ENCODE peak calls at places on chromosomes 13 and 19, in ten cellular contexts. E is upper lobe of left lung, L is breast epithelium, S is tibial nerve, I is adrenal gland, T is testis, P is right lobe of liver, A is uterus, N is A549, C is GM12891. D is an unnamed sample.

GRCh38 chr19:19606021-19606420 is 12.5 kb downstream of the PBX4 start:
- DNase-seq in C (no peak), N (peak), L (no peak), T (no peak), A (no peak), S (no peak), P (no peak), I (no peak), E (no peak), D (no peak)

GRCh38 chr13:36839981-36840380 is 21.0 kb downstream of the RFXAP start:
- DNase-seq in E (no peak), C (no peak), A (no peak), S (no peak), N (no peak), T (no peak), I (no peak), L (no peak), P (no peak), D (no peak)

GRCh38 chr13:84870190-84870589 is 929.0 kb downstream of the SLITRK6 start:
- DNase-seq in A (no peak), S (no peak), L (no peak), C (no peak), E (no peak), N (peak), T (no peak), I (no peak), P (no peak), D (no peak)

GRCh38 chr13:110230661-110231347 is 76.2 kb downstream of the COL4A1 start:
- DNase-seq in N (no peak), A (no peak), E (no peak), L (no peak), I (no peak), S (no peak), C (no peak), P (no peak), T (no peak), D (no peak)

GRCh38 chr13:45119469-45119989 is 781 bp upstream of the GTF2F2 start:
- DNase-seq in S (no peak), T (peak), N (no peak), A (no peak), C (no peak), I (peak), P (no peak), E (no peak), L (no peak), D (peak)

GRCh38 chr19:48819366-48819816 is 8.6 kb upstream of the BCAT2 start:
- DNase-seq in L (peak), E (peak), C (no peak), I (peak), T (peak), S (peak), P (peak), A (peak), N (peak), D (peak)

GRCh38 chr13:75327132-75327505 is 154.8 kb downstream of the TBC1D4 start:
- DNase-seq in C (no peak), A (no peak), S (no peak), E (no peak), T (no peak), N (no peak), L (no peak), P (no peak), I (no peak), D (no peak)

GRCh38 chr19:52494518-52494917 is 33.0 kb upstream of the ZNF808 start:
- DNase-seq in T (no peak), C (no peak), E (no peak), N (no peak), P (no peak), A (no peak), L (no peak), S (no peak), I (no peak), D (peak)

GRCh38 chr19:7494416-7495098 is 5.7 kb upstream of the PEX11G start:
- DNase-seq in T (peak), S (no peak), P (peak), I (peak), A (no peak), L (peak), C (no peak), E (no peak), N (no peak), D (no peak)

GRCh38 chr13:106101201-106101600 is 434.3 kb downstream of the EFNB2 start:
- DNase-seq in I (no peak), E (no peak), P (no peak), C (no peak), L (no peak), N (no peak), A (no peak), T (no peak), S (no peak), D (no peak)

GRCh38 chr19:29574518-29574917 is 31.6 kb upstream of the POP4 start:
- DNase-seq in S (no peak), E (no peak), N (no peak), L (no peak), C (no peak), I (no peak), P (no peak), A (no peak), T (no peak), D (no peak)

GRCh38 chr19:3507371-3508120 is 1.4 kb downstream of the FZR1 start:
- DNase-seq in L (peak), T (peak), C (no peak), E (peak), S (no peak), N (no peak), P (peak), I (peak), A (peak), D (no peak)
- TF ChIP-seq POLR2A in L (no peak), T (no peak), C (no peak), E (no peak), S (no peak), N (no peak), P (no peak), I (no peak), A (no peak), D (no peak)

GRCh38 chr19:47095707-47096704 is 17.6 kb downstream of the ZC3H4 start:
- DNase-seq in L (peak), S (no peak), C (no peak), I (no peak), E (peak), P (peak), N (peak), T (peak), A (no peak), D (no peak)

GRCh38 chr19:47093254-47093653 is 20.3 kb downstream of the ZC3H4 start:
- DNase-seq in N (no peak), P (no peak), I (no peak), A (no peak), S (no peak), T (no peak), E (no peak), C (no peak), L (no peak), D (no peak)

GRCh38 chr19:47096721-47097120 is 16.9 kb downstream of the ZC3H4 start:
- DNase-seq in C (no peak), N (no peak), E (no peak), I (no peak), P (no peak), T (no peak), L (peak), A (no peak), S (no peak), D (no peak)

GRCh38 chr19:47093841-47094240 is 19.7 kb downstream of the ZC3H4 start:
- DNase-seq in N (no peak), S (no peak), T (no peak), C (no peak), P (no peak), I (no peak), L (no peak), E (no peak), A (no peak), D (no peak)

DNA sequence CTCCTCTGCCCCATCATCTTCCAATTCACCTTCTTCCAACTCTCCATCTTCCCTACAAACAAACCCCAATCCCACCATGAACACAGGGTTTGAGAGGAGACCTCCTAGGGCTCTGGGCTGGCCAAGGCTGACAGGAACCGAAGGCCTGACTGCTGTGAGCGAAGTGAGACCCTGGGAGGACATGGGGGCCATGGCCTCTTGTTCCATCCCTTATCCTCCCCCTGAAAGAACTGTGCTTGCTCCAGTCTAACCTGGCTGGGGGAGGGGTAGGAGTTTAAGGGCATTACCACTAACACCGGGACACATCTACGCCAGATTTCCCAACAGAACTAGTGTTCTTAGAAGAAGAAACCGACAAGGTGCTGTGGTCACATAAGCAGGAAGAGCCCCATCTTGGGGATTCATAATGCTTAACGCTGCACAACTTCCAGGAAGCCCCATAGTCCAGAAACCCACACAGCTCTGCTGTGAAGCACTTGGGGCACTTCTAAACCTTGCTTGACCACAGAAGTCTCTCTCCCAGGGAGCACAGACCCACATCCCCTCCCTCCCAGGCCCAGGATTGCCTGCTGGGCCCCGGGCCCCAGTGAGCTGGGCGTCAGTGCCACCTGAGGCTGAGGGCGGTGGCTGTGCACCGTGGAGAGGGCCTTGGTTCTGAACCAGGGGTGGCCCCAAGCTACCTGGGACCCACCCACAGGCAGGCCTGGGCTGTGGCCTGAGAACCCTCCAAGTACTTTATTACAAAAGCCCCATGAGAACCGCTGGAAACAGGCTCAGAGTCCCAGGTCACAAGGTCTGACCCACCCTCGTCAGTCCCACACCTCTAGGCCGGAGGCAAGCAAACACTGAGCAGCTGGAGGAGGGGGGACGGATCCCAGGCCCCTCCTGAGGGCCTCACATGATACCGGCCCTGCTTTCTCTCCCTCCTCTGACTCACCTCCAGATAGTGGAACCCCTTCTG is 18.7 kb downstream of the ZC3H4 start:
- DNase-seq in P (no peak), T (no peak), L (no peak), S (no peak), C (no peak), I (no peak), N (no peak), E (peak), A (no peak), D (no peak)
- TF ChIP-seq POLR2A in P (no peak), T (no peak), L (no peak), S (no peak), C (no peak), I (no peak), N (no peak), E (no peak), A (no peak), D (no peak)

GRCh38 chr13:111973186-111974064 is 93.5 kb upstream of the SOX1 start:
- DNase-seq in I (no peak), S (no peak), E (no peak), T (no peak), C (no peak), P (no peak), A (no peak), N (no peak), L (no peak), D (no peak)

GRCh38 chr13:111972261-111972780 is 94.6 kb upstream of the SOX1 start:
- DNase-seq in S (no peak), A (no peak), C (no peak), L (no peak), N (no peak), P (no peak), I (no peak), E (no peak), T (no peak), D (no peak)

GRCh38 chr13:111969551-111970135 is 97.3 kb upstream of the SOX1 start:
- DNase-seq in N (no peak), C (no peak), A (no peak), I (no peak), L (no peak), S (no peak), T (no peak), P (no peak), E (no peak), D (no peak)

GRCh38 chr13:111968611-111969010 is 98.3 kb upstream of the SOX1 start:
- DNase-seq in I (no peak), L (no peak), T (no peak), C (no peak), S (no peak), A (no peak), E (no peak), P (no peak), N (no peak), D (no peak)

GRCh38 chr13:111970501-111971155 is 96.3 kb upstream of the SOX1 start:
- DNase-seq in N (no peak), L (no peak), E (no peak), A (no peak), S (no peak), T (no peak), P (no peak), C (no peak), I (no peak), D (no peak)
- TF ChIP-seq POLR2A in N (no peak), L (no peak), E (no peak), A (no peak), S (no peak), T (no peak), P (no peak), C (no peak), I (no peak), D (no peak)

GRCh38 chr13:19586904-19587634 is 25.7 kb upstream of the TPTE2 start:
- DNase-seq in P (no peak), T (peak), C (peak), E (peak), A (no peak), S (no peak), N (no peak), I (peak), L (no peak), D (no peak)
- TF ChIP-seq POLR2A in P (no peak), T (no peak), C (no peak), E (no peak), A (no peak), S (no peak), N (no peak), I (no peak), L (no peak), D (no peak)

DNA sequence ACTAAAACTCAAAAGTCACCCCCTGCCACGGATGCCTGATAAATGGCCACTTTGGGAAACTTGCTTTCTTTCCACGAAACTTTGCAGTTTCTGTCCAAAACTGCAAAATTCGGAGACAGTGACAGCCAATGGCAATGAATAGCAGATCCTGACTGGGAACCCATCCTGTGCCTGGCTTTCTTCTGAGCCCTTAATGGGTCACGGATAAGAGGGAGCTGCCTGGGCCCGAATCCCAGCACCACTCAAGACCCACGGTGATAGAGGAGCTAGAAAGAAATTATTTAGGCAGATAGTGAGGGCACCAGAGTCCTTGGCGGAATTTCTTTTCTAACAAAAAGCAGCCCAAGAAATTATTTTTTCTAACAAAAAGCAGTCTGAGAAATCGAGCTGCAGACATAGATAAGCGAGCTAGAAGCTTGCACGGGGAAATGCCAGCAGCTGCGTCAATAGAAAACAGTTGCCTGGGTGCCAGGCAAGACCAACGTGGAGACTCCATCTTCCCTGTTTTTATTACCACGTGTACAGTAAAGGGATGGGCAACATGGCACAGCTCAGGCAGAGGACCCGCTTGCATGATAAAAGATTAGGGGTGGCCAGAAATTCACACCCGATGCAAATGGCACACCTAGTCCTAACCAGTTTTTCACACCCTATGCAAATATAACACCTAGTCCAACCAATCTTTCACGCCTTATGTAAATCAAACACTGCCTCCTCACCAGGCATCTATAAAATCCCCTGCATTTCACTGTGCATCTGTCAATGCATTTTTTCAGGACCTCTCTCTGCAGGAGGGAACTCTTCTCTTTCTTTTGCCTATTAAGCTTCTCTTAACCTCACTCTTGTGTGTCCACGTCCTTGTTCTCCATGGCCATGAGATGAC is 7.1 kb upstream of the HSH2D start:
- DNase-seq in T (no peak), E (no peak), L (no peak), C (no peak), N (no peak), A (no peak), S (no peak), P (no peak), I (no peak), D (no peak)
- TF ChIP-seq POLR2A in T (no peak), E (no peak), L (no peak), C (no peak), N (no peak), A (no peak), S (no peak), P (no peak), I (no peak), D (no peak)

DNA sequence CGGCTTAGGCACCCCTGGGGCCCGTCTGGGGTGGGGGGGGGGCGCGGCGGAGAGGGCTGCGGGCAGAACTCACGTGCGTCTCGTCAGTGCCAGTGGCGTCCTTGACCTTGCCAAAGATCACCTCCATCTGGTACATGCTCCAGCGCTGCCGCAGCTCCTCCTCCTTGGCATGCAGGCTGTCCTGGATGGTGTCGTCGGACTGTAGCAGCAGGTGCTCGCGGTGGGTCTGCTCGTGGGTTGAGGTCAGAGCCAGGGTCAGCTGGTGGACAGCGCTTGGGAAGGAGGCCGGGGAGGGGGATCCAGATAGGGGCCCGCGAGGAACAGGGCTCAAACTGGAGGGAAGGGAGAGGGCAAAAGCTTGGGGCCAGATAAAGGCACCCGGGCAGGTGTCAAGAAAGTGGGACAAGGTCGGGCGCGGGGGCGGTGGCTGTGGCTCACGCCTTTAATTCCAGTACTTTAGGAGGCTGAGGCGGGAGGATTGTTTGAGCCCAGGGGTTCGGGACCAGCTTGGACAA is 4.7 kb upstream of the RGL3 start:
- DNase-seq in I (peak), C (no peak), L (no peak), E (no peak), S (no peak), N (no peak), A (no peak), P (no peak), T (no peak), D (no peak)
- TF ChIP-seq POLR2A in I (no peak), C (no peak), L (no peak), E (no peak), S (no peak), N (no peak), A (no peak), P (no peak), T (no peak), D (no peak)

GRCh38 chr19:5896365-5897076 is 7.1 kb downstream of the NDUFA11 start:
- DNase-seq in S (no peak), C (no peak), L (no peak), E (peak), P (no peak), A (no peak), I (no peak), T (no peak), N (no peak), D (no peak)
- TF ChIP-seq POLR2A in S (no peak), C (peak), L (no peak), E (no peak), P (no peak), A (no peak), I (no peak), T (no peak), N (no peak), D (no peak)

GRCh38 chr19:680287-681028 is 4.3 kb downstream of the FSTL3 start:
- DNase-seq in L (peak), T (peak), C (peak), S (peak), I (peak), A (peak), N (peak), E (peak), P (peak), D (peak)
- TF ChIP-seq POLR2A in L (no peak), T (peak), C (no peak), S (peak), I (peak), A (peak), N (peak), E (peak), P (peak), D (peak)

DNA sequence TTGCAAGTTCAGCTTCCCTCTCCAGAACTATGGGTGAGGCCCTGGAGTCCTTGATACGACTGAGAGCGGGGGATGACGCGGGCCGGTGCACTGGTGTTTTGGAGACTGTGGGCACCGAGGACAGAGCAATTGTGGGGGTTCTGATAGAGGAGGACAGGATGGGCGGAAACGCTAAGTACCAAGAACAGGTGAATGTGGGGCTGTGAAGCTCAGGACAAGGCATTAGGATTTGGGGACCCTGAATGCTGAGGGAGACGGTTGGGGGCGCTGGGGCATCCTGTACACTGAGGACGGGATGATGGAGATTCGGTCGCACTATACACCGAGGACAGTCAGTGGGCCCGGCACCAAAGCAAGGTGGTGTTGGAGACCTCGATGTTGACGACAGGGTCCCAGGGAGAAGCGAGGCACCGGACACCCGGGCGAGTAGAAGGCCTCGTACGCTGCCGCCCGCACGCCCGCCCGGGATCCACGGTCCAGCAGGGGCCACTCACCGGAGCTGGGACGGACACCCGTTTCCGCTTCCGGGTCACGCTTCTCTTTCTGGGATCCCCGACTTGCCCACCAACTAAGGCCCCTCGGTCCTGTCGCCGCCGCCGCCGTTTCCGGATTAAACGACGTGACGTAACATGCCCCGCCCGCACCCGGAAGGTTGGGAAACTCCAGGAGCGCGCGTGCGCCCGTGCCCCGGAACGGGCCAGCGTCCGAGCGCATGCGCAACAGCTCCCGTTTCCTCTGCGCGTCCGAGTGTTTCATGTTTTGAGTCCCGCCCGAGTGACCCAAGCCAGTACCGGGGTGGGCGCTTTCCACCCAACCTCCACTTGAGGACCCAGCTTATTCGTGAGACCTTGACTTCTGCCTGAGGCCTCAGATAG is at the start of gene CHMP2A:
- DNase-seq in S (peak), N (peak), P (peak), I (peak), L (peak), E (peak), C (peak), T (peak), A (peak), D (peak)
- TF ChIP-seq POLR2A in S (peak), N (peak), P (peak), I (peak), L (peak), E (peak), C (peak), T (no peak), A (no peak), D (peak)

GRCh38 chr13:114063545-114064515 is 68.6 kb downstream of the RASA3 start:
- DNase-seq in A (peak), L (peak), P (no peak), S (peak), T (no peak), I (peak), E (peak), C (no peak), N (peak), D (peak)
- TF ChIP-seq POLR2A in A (no peak), L (no peak), P (no peak), S (no peak), T (no peak), I (peak), E (no peak), C (no peak), N (peak), D (peak)